ENCODE peak calls at places on chromosomes 5 and 9, in six cellular contexts. T, U, I, D, A and H are unnamed samples. For H3K36me3, the result is how much of the 10 kb centered on the place peaks cover.

GRCh38 chr5:6749026-6749716 is 35.9 kb downstream of the TENT4A start:
- DNase-seq in T (no peak), U (no peak), I (no peak), D (no peak), A (no peak), H (no peak)

GRCh38 chr5:90133941-90134340 is 275.6 kb downstream of the CETN3 start:
- DNase-seq in T (no peak), U (no peak), I (no peak), D (no peak), A (no peak), H (no peak)

GRCh38 chr5:14771195-14771594 is 100.4 kb downstream of the ANKH start:
- DNase-seq in T (no peak), U (no peak), I (no peak), D (no peak), A (no peak), H (no peak)

GRCh38 chr5:149799119-149799623 is 69.1 kb downstream of the PPARGC1B start:
- DNase-seq in T (peak), U (no peak), I (peak), D (peak), A (peak), H (peak)

GRCh38 chr9:69615880-69616279 is 56.3 kb downstream of the APBA1 start:
- DNase-seq in T (no peak), U (no peak), I (no peak), D (no peak), A (no peak), H (no peak)

GRCh38 chr9:34386656-34387055 is 10.0 kb upstream of the MYORG start:
- DNase-seq in T (no peak), U (no peak), I (no peak), D (no peak), A (no peak), H (no peak)

GRCh38 chr5:176863041-176863764 is 35.9 kb downstream of the HK3 start:
- DNase-seq in T (no peak), U (no peak), I (no peak), D (no peak), A (no peak), H (no peak)

GRCh38 chr5:158769702-158770101 is 330.0 kb downstream of the EBF1 start:
- DNase-seq in T (no peak), U (no peak), I (no peak), D (peak), A (no peak), H (peak)

GRCh38 chr5:132391870-132392269 is 22.4 kb downstream of the SLC22A5 start:
- DNase-seq in T (no peak), U (no peak), I (no peak), D (no peak), A (no peak), H (no peak)

GRCh38 chr5:42516282-42517042 is 93.2 kb downstream of the GHR start:
- DNase-seq in T (no peak), U (no peak), I (no peak), D (no peak), A (peak), H (no peak)

GRCh38 chr9:27198175-27198574 is 89.2 kb downstream of the TEK start:
- DNase-seq in T (no peak), U (no peak), I (no peak), D (no peak), A (no peak), H (no peak)

GRCh38 chr9:114386886-114387677 is 700 bp downstream of the AKNA start:
- DNase-seq in T (peak), U (no peak), I (no peak), D (peak), A (peak), H (no peak)
- H3K4me3 ChIP-seq in T (peak), U (peak), I (peak), D (peak), A (peak), H (peak)

GRCh38 chr9:33300546-33300945 is 10.2 kb downstream of the NFX1 start:
- DNase-seq in T (no peak), U (no peak), I (no peak), D (peak), A (no peak), H (no peak)
- H3K36me3 ChIP-seq in T (under half), U (half or more), I (half or more), D (half or more), A (under half), H (under half)

DNA sequence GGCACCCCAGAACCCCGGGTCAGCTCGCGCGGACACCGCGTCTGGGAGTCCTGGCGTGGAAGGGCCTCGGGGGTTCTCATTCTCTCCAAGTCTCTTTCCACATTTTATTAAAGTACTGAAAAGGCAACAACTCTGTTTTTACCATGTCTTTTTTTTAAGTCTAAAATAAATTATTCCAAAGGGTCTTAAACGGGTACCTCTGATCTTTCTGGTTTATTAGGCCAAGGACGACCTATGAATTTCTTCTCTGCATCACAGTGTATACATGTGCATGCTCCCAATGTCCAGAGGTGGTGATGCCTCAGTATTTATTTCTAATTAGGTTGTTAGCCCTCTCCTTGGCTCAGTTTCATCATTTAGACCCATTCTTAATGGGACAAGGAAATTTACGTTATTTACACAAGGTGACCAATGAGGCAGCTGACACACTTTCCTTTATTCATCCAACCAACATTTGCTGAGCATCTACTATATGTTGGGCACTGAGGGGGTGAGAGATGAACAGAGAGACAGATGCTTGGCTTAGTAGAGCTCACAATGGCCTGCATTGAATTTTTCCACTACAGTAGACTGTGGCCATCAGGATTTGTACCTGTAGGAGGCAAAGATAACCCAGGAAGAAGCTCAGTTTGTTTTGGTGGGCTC is 7.6 kb upstream of the OTP start:
- DNase-seq in T (no peak), U (no peak), I (no peak), D (no peak), A (no peak), H (no peak)
- H3K4me3 ChIP-seq in T (no peak), U (no peak), I (no peak), D (peak), A (no peak), H (no peak)

GRCh38 chr9:89386797-89387196 is 68.5 kb downstream of the SECISBP2 start:
- DNase-seq in T (no peak), U (no peak), I (no peak), D (no peak), A (no peak), H (no peak)
- H3K36me3 ChIP-seq in T (under half), U (under half), I (under half), D (under half), A (under half), H (under half)

GRCh38 chr9:115115117-115115880 is 2.7 kb downstream of the TNC start:
- DNase-seq in T (no peak), U (no peak), I (no peak), D (peak), A (no peak), H (no peak)
- H3K4me3 ChIP-seq in T (no peak), U (no peak), I (no peak), D (peak), A (no peak), H (no peak)

GRCh38 chr9:133050781-133051180 is 11.0 kb upstream of the CEL start:
- DNase-seq in T (no peak), U (no peak), I (no peak), D (no peak), A (peak), H (no peak)
- H3K36me3 ChIP-seq in T (under half), U (half or more), I (half or more), D (under half), A (under half), H (under half)

GRCh38 chr9:1698991-1699390 is 316.2 kb upstream of the SMARCA2 start:
- DNase-seq in T (no peak), U (no peak), I (no peak), D (no peak), A (no peak), H (no peak)
- H3K4me3 ChIP-seq in T (no peak), U (no peak), I (no peak), D (no peak), A (no peak), H (no peak)